ENCODE peak calls at places on chromosomes 12 and 14, in five cellular contexts. W, M, O, A and Y are unnamed samples.

GRCh38 chr12:3061129-3061857 is 15.9 kb upstream of the TSPAN9 start:
- DNase-seq in W (no peak), A (no peak), M (no peak), O (no peak), Y (no peak)

GRCh38 chr14:22854963-22855724 is 16.4 kb upstream of the LRP10 start:
- DNase-seq in O (peak; percentile 32), A (no peak), M (peak; percentile 52), W (no peak), Y (no peak)

GRCh38 chr14:61258985-61259384 is 22.2 kb downstream of the TMEM30B start:
- DNase-seq in A (no peak), W (no peak), M (peak; percentile 66), O (no peak), Y (no peak)

GRCh38 chr12:6193853-6194815 is 6.1 kb upstream of the CD9 start:
- DNase-seq in O (peak; percentile 88), W (no peak), A (no peak), M (no peak), Y (no peak)

GRCh38 chr12:124470806-124471205 is 96.6 kb downstream of the NCOR2 start:
- DNase-seq in M (no peak), A (no peak), W (peak; percentile 23), O (no peak), Y (no peak)

GRCh38 chr12:100476013-100476751 is 2.5 kb downstream of the NR1H4 start:
- DNase-seq in M (no peak), A (no peak), O (no peak), W (no peak), Y (no peak)

GRCh38 chr12:49619286-49619685 is 4.1 kb upstream of the PRPF40B start:
- DNase-seq in O (peak; percentile 82), A (no peak), W (no peak), M (peak; percentile 58), Y (no peak)

GRCh38 chr12:19826988-19827550 is 387.8 kb downstream of the AEBP2 start:
- DNase-seq in W (no peak), M (peak; percentile 24), O (peak; percentile 10), A (no peak), Y (no peak)

GRCh38 chr14:35814371-35815005 is 5.4 kb upstream of the RALGAPA1 start:
- DNase-seq in O (peak; percentile 66), M (peak; percentile 74), W (peak; percentile 42), A (no peak), Y (peak; percentile 33)

GRCh38 chr14:35401853-35402252 is 2.7 kb downstream of the NFKBIA start:
- DNase-seq in O (no peak), W (peak; percentile 47), M (no peak), A (no peak), Y (no peak)

GRCh38 chr12:26971963-26972362 is 33.7 kb downstream of the FGFR1OP2 start:
- DNase-seq in O (no peak), M (no peak), A (no peak), W (no peak), Y (peak; percentile 60)

GRCh38 chr12:110966081-110966760 is 45.8 kb upstream of the MYL2 start:
- DNase-seq in M (no peak), W (no peak), O (no peak), A (no peak), Y (no peak)

GRCh38 chr12:109377139-109377685 is 29.5 kb downstream of the MYO1H start:
- DNase-seq in W (no peak), M (no peak), O (peak; percentile 10), A (no peak), Y (no peak)

GRCh38 chr12:76946451-76946850 is 67.6 kb upstream of the CSRP2 start:
- DNase-seq in O (peak; percentile 38), W (no peak), A (no peak), M (no peak), Y (no peak)

GRCh38 chr12:72511906-72512305 is 239.7 kb downstream of the TRHDE start:
- DNase-seq in W (no peak), A (no peak), O (peak; percentile 17), M (peak; percentile 3), Y (no peak)

GRCh38 chr12:25797949-25798348 is 160.5 kb upstream of the RASSF8 start:
- DNase-seq in A (no peak), O (no peak), M (no peak), W (no peak), Y (no peak)

GRCh38 chr14:102539544-102540309 is 30.2 kb upstream of the ANKRD9 start:
- DNase-seq in A (no peak), M (no peak), O (peak; percentile 60), W (peak; percentile 73), Y (no peak)

GRCh38 chr12:63955831-63956685 is 111.6 kb downstream of the SRGAP1 start:
- DNase-seq in O (peak; percentile 68), M (no peak), A (peak; percentile 86), W (peak; percentile 42), Y (no peak)

GRCh38 chr12:124700810-124701594 is 133.6 kb upstream of the NCOR2 start:
- DNase-seq in A (no peak), W (peak; percentile 54), M (peak; percentile 30), O (peak; percentile 62), Y (no peak)

DNA sequence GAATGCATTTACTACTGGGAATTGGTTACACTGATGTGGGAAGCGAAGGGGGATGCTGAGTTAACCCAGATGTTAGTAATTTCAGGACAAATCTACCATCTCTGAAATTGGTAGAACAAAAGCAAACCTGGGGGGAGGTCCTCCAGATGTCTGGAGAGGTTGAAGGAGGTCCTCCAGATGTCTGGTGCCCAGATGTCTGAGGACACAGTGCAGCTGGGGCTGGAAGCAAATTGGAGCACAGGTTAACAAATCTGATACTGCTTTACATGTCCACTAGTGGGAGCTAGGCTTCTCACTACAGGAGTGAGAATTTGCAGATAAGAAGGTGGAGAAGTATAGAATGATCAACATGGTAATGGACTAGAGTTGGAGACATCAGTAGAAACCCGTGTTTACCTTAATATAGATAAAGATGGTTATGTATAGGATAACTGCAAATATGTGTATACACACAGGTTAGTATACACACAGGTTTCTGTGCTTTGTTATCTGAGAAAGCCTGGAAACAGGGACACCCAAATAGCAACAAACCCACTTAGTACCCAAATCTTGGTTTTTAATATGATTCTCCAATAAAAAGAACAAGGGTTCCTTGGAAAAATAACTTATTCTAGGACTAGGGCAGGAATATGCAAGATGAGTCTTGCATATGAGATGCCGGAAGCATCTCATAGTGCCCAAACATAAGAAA is 162.5 kb downstream of the C12orf50 start:
- DNase-seq in M (peak; percentile 55), O (peak; percentile 60), A (no peak), W (no peak), Y (no peak)
- TF ChIP-seq CTCF in M (peak; percentile 75), O (peak; percentile 82), A (no peak), W (no peak), Y (peak; percentile 57)

GRCh38 chr14:103772078-103772712 is 56.6 kb downstream of the ZFYVE21 start:
- DNase-seq in W (no peak), A (no peak), M (no peak), O (no peak), Y (no peak)

GRCh38 chr14:103767306-103767894 is 51.8 kb downstream of the ZFYVE21 start:
- DNase-seq in A (no peak), M (no peak), W (no peak), O (no peak), Y (no peak)

GRCh38 chr14:103775506-103775905 is 59.9 kb downstream of the ZFYVE21 start:
- DNase-seq in O (no peak), M (no peak), A (no peak), W (no peak), Y (no peak)

GRCh38 chr14:103770500-103770899 is 54.9 kb downstream of the ZFYVE21 start:
- DNase-seq in O (no peak), W (no peak), M (no peak), A (no peak), Y (no peak)

GRCh38 chr14:103770902-103771301 is 55.3 kb downstream of the ZFYVE21 start:
- DNase-seq in A (no peak), O (peak; percentile 7), W (no peak), M (peak; percentile 20), Y (no peak)
- TF ChIP-seq CTCF in A (no peak), O (no peak), W (no peak), M (peak; percentile 37), Y (peak; percentile 24)

GRCh38 chr12:57496822-57497221 is 9.0 kb downstream of the MARS1 start:
- DNase-seq in A (no peak), M (no peak), O (no peak), W (no peak), Y (no peak)

GRCh38 chr12:57500213-57500612 is 12.3 kb downstream of the MARS1 start:
- DNase-seq in M (no peak), W (no peak), A (no peak), O (no peak), Y (no peak)

GRCh38 chr12:57498571-57498970 is 10.7 kb downstream of the MARS1 start:
- DNase-seq in M (no peak), O (no peak), A (no peak), W (no peak), Y (no peak)

GRCh38 chr12:57498143-57498524 is 10.3 kb downstream of the MARS1 start:
- DNase-seq in W (no peak), M (no peak), O (no peak), A (no peak), Y (no peak)

DNA sequence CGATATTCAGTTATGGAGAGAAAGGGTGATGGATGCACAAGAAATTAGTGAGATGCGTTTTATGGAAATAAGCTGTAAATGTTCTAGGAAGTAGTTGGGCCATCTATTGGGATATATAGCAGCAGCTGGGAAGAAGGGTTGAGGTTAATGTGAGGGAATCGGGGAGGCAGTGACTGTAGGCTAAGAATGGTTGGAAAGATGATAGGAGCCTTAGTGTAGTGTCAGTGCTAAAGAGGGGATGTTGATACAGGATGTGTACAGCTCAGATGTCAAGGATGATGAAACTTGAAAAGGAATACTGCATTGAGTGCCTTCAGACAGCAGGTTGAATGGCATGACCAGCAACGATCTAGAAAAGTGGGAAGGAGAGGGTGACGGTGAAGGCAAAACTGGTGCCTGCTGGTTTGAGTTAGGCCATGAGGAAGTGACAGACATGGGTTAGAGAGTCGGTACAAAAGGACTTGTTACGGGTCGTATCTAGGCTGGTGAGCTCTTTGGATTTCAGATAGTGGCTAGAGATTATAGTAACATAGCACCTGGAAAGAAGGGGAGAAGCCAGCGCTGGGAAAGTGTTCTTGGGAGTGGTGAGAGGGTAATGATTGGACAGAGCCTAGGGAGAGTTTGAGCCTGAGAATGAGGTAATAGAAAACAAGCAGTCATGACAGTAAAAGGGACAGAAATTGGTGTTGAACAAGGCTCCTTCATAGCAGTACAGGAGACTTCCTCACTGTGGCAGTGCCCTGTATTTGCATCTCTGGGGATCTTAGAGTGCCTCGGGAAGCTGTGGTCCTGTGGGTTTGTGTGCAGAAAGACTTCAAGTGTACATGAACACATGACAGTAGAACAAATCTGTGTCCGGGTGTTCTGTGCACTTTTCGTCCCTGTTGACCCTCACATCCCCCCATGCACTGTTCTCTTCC is 9.6 kb downstream of the MARS1 start:
- DNase-seq in W (no peak), O (no peak), M (no peak), A (no peak), Y (no peak)
- TF ChIP-seq CTCF in W (no peak), O (no peak), M (no peak), A (no peak), Y (no peak)

DNA sequence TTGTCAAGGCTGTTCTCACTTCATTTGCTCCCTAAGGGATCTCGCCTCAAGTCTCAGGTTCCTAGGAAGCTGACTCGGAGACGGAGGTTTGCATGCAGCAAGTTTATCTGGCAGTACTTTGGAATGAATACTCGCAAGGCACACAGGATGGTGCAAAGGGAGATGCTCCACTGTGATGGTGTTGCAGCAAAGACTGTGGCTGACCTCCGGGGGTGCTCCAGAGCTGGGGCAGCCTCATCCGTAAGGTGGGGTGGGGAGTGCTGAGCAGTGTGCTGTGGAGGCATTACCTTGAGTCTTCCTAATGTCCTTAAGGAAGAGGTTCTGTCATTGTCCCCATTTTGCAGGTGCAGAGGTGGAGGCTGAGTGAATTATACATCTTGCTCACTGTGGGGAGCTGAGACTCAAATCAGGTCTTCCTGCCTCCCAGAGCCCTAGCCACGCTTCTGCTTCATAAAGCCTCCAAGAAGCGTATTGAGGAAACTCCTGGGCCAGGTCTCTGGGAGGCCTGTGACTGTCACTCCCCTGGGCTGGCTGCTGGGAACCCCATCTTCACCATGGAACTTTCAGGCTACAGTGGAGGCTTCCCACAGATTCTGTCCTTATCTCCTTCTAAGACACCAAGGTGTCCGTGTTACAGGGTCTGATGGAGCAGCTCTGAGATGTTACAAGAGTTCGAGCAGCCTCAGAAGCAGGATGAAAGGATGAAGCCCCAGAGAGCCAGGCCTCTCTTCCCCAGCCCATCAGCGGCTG is 39.5 kb downstream of the GALNT16 start:
- DNase-seq in W (no peak), M (no peak), A (no peak), O (no peak), Y (no peak)
- TF ChIP-seq CTCF in W (no peak), M (no peak), A (no peak), O (peak; percentile 15), Y (peak; percentile 60)